ENCODE peak calls at places on chromosome 11, in four cellular contexts. O is GM12878, N is K562, S is HepG2. L is an unnamed sample.

GRCh38 chr11:77324508-77324907 is 23.0 kb upstream of the GDPD4 start:
- DNase-seq in N (no peak), S (no peak), O (no peak), L (no peak)

GRCh38 chr11:130455493-130456127 is 7.2 kb downstream of the ADAMTS15 start:
- DNase-seq in N (no peak), O (no peak), S (no peak), L (no peak)

GRCh38 chr11:132056689-132057088 is 686.3 kb downstream of the NTM start:
- DNase-seq in O (no peak), S (no peak), N (no peak), L (no peak)

GRCh38 chr11:20638074-20638473 is 31.3 kb upstream of the NELL1 start:
- DNase-seq in S (no peak), N (no peak), O (no peak), L (no peak)

GRCh38 chr11:72831521-72832300 is 17.5 kb downstream of the ATG16L2 start:
- DNase-seq in O (no peak), N (peak), S (peak), L (peak)

GRCh38 chr11:115085461-115086220 is 407.3 kb downstream of the NXPE2 start:
- DNase-seq in S (no peak), O (no peak), N (no peak), L (no peak)

GRCh38 chr11:110249066-110249465 is 47.3 kb downstream of the RDX start:
- DNase-seq in O (no peak), N (no peak), S (no peak), L (no peak)

GRCh38 chr11:102580185-102580951 is 44.8 kb downstream of the MMP20 start:
- DNase-seq in O (no peak), N (no peak), S (no peak), L (no peak)

GRCh38 chr11:113176971-113177370 is 137.4 kb upstream of the TTC12 start:
- DNase-seq in S (no peak), O (no peak), N (no peak), L (no peak)

GRCh38 chr11:2768471-2769408 is 68.9 kb upstream of the KCNQ1OT1 start:
- DNase-seq in O (no peak), N (peak), S (no peak), L (peak)

GRCh38 chr11:46293616-46294015 is 16.2 kb downstream of the CREB3L1 start:
- DNase-seq in O (no peak), S (no peak), N (peak), L (no peak)

GRCh38 chr11:64947202-64947814 is 11.6 kb upstream of the GPHA2 start:
- DNase-seq in S (no peak), N (peak), O (no peak), L (no peak)

GRCh38 chr11:133600876-133601275 is 68.6 kb upstream of the OPCML start:
- DNase-seq in N (no peak), S (no peak), O (no peak), L (no peak)

GRCh38 chr11:5992604-5993251 is 5.9 kb upstream of the OR52L1 start:
- DNase-seq in N (peak), S (peak), O (no peak), L (no peak)

GRCh38 chr11:96318399-96318798 is 24.6 kb downstream of the MAML2 start:
- DNase-seq in O (no peak), N (no peak), S (no peak), L (no peak)

GRCh38 chr11:126100681-126101080 is 38.0 kb upstream of the CDON start:
- DNase-seq in O (no peak), N (no peak), S (no peak), L (no peak)

GRCh38 chr11:124277809-124278208 is 21.6 kb downstream of the OR8G5 start:
- DNase-seq in S (no peak), O (no peak), N (no peak), L (peak)

GRCh38 chr11:74470526-74470925 is 3.2 kb upstream of the KCNE3 start:
- DNase-seq in O (no peak), N (no peak), S (no peak), L (no peak)

GRCh38 chr11:109508185-109508584 is 86.2 kb downstream of the C11orf87 start:
- DNase-seq in O (no peak), S (no peak), N (no peak), L (no peak)

GRCh38 chr11:72263363-72263762 is 19.4 kb upstream of the PHOX2A start:
- DNase-seq in S (no peak), O (no peak), N (peak), L (no peak)

GRCh38 chr11:58503361-58503856 is 4.5 kb downstream of the OR5B21 start:
- DNase-seq in N (no peak), O (peak), S (no peak), L (no peak)

GRCh38 chr11:60528934-60529333 is 13.7 kb downstream of the MS4A13 start:
- DNase-seq in O (peak), N (no peak), S (no peak), L (no peak)

GRCh38 chr11:44551456-44552139 is 13.9 kb upstream of the CD82 start:
- DNase-seq in O (no peak), S (no peak), N (no peak), L (no peak)
- TF ChIP-seq CBX5 in O (no peak), S (no peak), N (no peak), L (no peak)

GRCh38 chr11:36271794-36272409 is 17.3 kb downstream of the COMMD9 start:
- DNase-seq in S (no peak), O (no peak), N (no peak), L (no peak)
- TF ChIP-seq EP300 in S (no peak), O (no peak), N (no peak), L (no peak)

DNA sequence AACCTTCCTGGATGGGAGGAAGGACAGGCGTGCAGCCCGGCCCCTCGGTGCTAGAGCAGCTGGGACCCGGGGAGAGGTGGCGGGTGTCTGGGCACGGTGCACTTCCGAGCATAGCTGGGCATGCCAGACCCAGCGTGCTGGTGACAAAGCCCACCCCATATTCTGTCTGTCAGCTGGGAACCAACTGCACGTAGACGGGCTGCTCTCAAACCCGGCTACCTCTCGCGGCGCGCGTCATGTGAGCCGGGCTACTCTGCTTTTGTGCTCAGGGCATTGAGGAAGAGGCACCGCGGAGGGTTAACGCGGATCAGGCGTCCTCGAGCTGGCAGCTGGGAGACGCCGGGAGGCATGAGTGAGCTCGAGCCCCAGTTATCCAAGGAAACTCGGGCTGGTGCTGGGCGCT is 425.8 kb downstream of the SHANK2 start:
- DNase-seq in N (no peak), S (no peak), O (no peak), L (no peak)
- TF ChIP-seq CBX5 in N (no peak), S (no peak), O (no peak), L (no peak)

GRCh38 chr11:66616379-66617147 is at the start of gene RBM14:
- DNase-seq in N (peak), O (peak), S (peak), L (peak)
- TF ChIP-seq EP300 in N (peak), O (peak), S (peak), L (no peak)

GRCh38 chr11:1303196-1303821 is 6.1 kb downstream of the TOLLIP start:
- DNase-seq in O (no peak), S (no peak), N (no peak), L (peak)
- TF ChIP-seq CBX5 in O (no peak), S (no peak), N (no peak), L (no peak)

DNA sequence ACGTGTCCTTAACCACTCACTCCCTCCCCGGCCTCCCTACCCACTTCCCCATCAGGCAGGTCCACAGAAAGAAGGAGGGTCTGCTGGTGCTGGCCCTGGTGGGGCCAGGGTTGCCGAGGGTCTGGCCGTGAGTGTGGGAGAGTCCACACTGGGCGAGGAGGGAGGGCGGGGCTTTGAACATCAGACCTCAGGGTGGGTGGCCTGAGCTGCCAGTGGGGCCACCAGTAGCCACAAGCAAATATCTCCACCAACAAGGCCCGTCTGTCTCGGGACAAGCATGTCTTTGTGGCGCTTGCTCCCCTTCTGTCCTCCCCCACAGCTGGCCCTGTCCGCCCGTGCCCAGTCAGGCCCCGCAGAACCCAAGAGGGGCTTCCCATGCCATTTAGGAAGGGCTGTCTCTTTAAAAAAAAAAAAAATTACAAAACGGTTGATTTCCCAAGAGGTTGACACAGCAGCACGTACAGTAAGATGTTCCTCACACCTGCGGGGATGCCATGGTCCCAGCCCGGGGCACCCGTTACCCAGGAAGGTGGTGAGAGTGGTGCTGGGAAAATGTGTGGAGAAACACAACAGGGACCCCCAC is 17.7 kb upstream of the TALDO1 start:
- DNase-seq in N (no peak), O (no peak), S (peak), L (no peak)
- TF ChIP-seq EP300 in N (no peak), O (no peak), S (peak), L (no peak)

DNA sequence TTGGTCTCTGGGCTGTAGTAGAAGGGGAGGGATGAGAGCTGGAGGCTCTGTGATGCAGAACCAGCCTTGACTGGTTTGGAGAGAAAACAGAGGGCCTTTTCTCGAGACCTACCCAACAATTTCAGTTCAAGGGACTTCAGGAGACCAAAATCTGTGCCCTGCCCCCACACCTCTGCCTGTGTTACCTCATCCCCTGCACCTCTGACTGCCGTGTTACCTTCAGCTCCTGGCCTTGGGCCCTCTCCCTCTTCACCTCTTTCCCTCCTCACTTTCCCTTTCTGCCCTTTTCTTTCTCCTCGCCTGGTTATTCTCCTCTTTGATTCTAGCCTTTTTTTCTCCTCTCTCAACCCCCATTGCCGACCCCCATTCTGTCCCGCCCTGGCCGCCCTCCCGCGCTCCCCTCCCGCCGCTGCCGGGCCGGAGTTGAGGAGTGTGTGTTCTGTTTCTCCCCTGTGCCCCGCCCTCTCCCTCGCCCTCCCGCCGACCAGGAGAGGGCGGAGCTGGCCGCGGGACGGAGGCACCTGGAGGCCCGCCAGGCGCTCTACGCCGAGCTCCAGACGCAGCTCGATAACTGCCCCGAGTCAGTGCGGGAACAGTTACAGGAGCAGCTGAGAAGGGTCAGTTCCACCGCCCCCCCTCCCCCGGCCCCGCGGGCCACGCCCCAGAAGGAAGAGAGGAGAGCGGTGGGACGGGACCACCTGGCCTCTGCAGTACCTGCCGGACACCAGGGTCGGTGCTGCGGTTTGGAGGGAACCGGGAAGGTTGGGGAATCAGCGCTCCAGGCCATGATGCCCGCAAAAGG is 27.2 kb downstream of the PHLDB1 start:
- DNase-seq in O (no peak), S (peak), N (peak), L (peak)
- TF ChIP-seq CBX5 in O (no peak), S (no peak), N (no peak), L (no peak)

DNA sequence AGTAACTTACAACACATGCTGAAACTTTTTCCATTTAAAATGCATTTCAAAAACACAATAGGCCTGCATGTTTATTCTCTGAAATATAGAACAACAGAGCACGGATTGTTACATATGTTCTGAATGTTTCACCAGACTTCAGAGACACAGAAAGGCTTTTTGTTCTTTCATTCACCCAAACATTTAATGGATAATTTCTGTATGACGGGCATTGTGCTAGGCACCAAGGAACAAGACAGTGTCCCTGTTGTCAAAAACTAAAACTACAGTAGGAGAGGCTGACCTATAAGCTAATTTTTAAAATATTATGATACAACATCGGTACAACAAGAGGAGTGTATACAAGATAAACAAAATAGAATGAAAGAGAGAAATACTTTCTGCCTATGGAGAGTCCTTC is 81.9 kb upstream of the TEAD1 start:
- DNase-seq in O (no peak), N (no peak), S (no peak), L (no peak)
- TF ChIP-seq EP300 in O (no peak), N (no peak), S (no peak), L (no peak)

L was measured in H1.